ENCODE peak calls at places on chromosomes 12 and 14, in eight cellular contexts. C, I, E, Q, J, O, B and U are unnamed samples.

GRCh38 chr12:132337557-132337956 is 8.2 kb upstream of the GALNT9 start:
- DNase-seq in O (no peak), C (no peak), Q (no peak), E (no peak), I (no peak), B (no peak), J (no peak), U (no peak)

GRCh38 chr14:58072288-58073071 is 79.5 kb downstream of the ARMH4 start:
- DNase-seq in O (peak; percentile 53), C (no peak), Q (peak; percentile 39), B (peak; percentile 72), J (peak; percentile 78), E (peak; percentile 56), I (peak; percentile 77), U (peak; percentile 33)

GRCh38 chr12:56684745-56685369 is 3.2 kb downstream of the PTGES3 start:
- DNase-seq in B (no peak), O (no peak), C (no peak), Q (no peak), J (no peak), I (no peak), E (no peak), U (no peak)

GRCh38 chr12:20885116-20885515 is 74.6 kb downstream of the SLCO1B3 start:
- DNase-seq in C (no peak), Q (no peak), I (no peak), B (no peak), O (no peak), E (no peak), J (no peak), U (no peak)

GRCh38 chr12:32273712-32274111 is 125.6 kb upstream of the FGD4 start:
- DNase-seq in J (no peak), O (no peak), B (no peak), C (no peak), I (peak; percentile 78), Q (no peak), E (no peak), U (no peak)

GRCh38 chr14:51593397-51593796 is 58.3 kb upstream of the FRMD6 start:
- DNase-seq in O (no peak), C (no peak), I (no peak), E (no peak), B (peak; percentile 54), Q (no peak), J (no peak), U (peak; percentile 66)

GRCh38 chr12:85630851-85631250 is 205.4 kb downstream of the RASSF9 start:
- DNase-seq in Q (no peak), I (no peak), B (no peak), O (no peak), J (peak; percentile 27), E (no peak), C (no peak), U (no peak)

GRCh38 chr12:29591140-29592020 is 93.9 kb upstream of the OVCH1 start:
- DNase-seq in Q (no peak), E (no peak), O (peak; percentile 34), I (peak; percentile 62), J (peak; percentile 69), B (peak; percentile 9), C (no peak), U (peak; percentile 39)

GRCh38 chr12:19643635-19644034 is 204.3 kb downstream of the AEBP2 start:
- DNase-seq in E (no peak), I (peak; percentile 87), J (peak; percentile 67), O (no peak), B (peak; percentile 58), Q (no peak), C (peak; percentile 25), U (peak; percentile 26)

GRCh38 chr12:66662729-66663128 is 16.1 kb downstream of the GRIP1 start:
- DNase-seq in J (peak; percentile 62), E (no peak), Q (no peak), O (no peak), C (no peak), B (peak; percentile 30), I (no peak), U (peak; percentile 41)

GRCh38 chr14:50000215-50001145 is 107.6 kb downstream of the ARF6 start:
- DNase-seq in C (peak; percentile 92), O (peak; percentile 60), Q (peak; percentile 68), B (peak; percentile 94), E (no peak), J (peak; percentile 94), I (peak; percentile 23), U (peak; percentile 96)
- TF ChIP-seq CTCF in C (no peak), O (no peak), Q (no peak), B (peak; percentile 22), E (peak; percentile 10), J (peak; percentile 4), I (no peak), U (no peak)

GRCh38 chr12:114407034-114407420 is 1.1 kb upstream of the TBX5 start:
- DNase-seq in J (peak; percentile 30), B (no peak), I (no peak), Q (no peak), E (no peak), C (no peak), O (no peak), U (peak; percentile 56)

GRCh38 chr12:114409796-114410520 is 4.0 kb upstream of the TBX5 start:
- DNase-seq in C (no peak), E (no peak), I (no peak), Q (no peak), O (no peak), J (peak; percentile 36), B (no peak), U (peak; percentile 53)

GRCh38 chr12:114407566-114408411 is 1.8 kb upstream of the TBX5 start:
- DNase-seq in E (no peak), J (peak; percentile 64), I (no peak), O (no peak), B (no peak), Q (no peak), C (no peak), U (peak; percentile 89)

GRCh38 chr12:114408415-114408814 is 2.5 kb upstream of the TBX5 start:
- DNase-seq in O (no peak), J (no peak), I (no peak), Q (no peak), B (no peak), E (no peak), C (no peak), U (peak; percentile 70)

DNA sequence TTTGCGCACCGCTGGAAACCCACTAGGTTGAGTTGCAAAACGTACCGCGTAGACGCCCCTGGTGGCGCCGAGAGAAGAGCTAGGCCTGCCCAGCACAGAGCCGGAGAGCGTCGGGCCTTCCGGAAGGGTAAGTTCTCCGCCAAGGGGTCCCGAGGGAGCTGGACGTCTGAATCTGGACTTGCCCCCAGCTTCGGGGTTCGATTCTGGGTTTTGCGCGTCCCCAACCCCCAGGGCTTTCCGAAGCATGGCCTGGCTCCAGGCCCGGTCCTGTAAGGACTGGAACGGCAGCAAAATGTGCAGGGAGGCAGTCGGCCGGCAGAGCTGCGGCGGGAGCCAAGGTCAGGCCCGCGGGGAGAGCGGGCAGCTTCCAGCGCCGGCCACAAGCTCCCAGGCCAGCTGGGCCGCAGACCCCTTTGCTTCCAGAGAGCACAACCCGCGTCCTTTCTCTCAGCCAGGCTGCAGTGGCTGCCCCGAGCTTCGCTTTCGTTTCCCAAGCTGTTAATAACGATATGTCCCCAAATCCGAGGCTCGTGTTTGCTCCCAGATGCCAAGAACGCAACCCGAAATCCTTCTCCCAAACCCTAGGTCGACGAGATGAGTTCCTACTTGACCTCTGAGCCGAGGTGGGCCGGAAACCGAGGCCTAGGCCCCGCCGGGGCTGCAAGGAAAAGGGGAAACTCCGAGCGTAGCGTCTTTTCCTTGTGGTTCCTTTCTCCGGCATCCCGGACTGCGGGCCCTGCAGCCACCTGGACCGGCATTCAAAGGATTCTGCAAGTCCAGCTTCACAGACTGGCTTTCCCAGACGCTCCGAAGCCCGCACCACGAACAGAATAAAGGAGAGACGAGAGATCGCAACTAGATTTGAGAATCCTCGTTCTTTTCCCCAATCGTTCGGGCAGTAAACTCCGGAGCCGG is 3.2 kb upstream of the TBX5 start:
- DNase-seq in E (no peak), I (peak; percentile 64), B (peak; percentile 57), O (peak; percentile 39), J (peak; percentile 75), C (no peak), Q (no peak), U (no peak)
- H3K4me3 ChIP-seq in E (peak overlapping the region; percentile 83), I (no peak overlapping the region), B (peak overlapping the region; percentile 74), O (peak overlapping the region; percentile 80), J (peak overlapping the region; percentile 65), C (peak overlapping the region; percentile 88), Q (peak overlapping the region; percentile 22), U (peak overlapping the region; percentile 91)

GRCh38 chr12:4117386-4118016 is 156.1 kb upstream of the CCND2 start:
- DNase-seq in B (no peak), C (no peak), Q (no peak), E (no peak), O (no peak), I (no peak), J (no peak), U (no peak)
- TF ChIP-seq CTCF in B (no peak), C (no peak), Q (no peak), E (no peak), O (no peak), I (no peak), J (no peak), U (no peak)

DNA sequence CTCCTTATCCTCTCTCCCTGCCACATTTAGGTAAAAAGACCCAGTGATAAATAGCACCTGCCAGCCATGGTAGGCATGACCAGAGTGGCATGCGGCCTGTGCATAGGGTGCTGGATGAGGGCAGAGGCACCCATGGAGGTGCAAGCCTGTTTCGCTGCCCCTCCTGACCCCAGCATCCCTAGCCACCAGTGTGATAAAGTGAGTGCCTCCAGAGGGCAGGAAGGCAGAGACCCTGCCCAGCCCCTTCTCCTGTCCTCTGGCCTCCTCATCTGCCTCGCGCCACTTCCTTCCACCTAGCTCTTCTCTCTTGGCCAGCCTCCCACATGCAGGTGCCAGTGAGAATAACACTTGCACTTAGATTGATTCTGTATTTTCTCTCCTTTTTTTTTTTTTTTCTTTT is 108.3 kb upstream of the FUT8 start:
- DNase-seq in E (no peak), J (no peak), C (no peak), B (no peak), O (no peak), I (no peak), Q (no peak), U (no peak)
- H3K4me3 ChIP-seq in E (no peak overlapping the region), J (no peak overlapping the region), C (no peak overlapping the region), B (no peak overlapping the region), O (no peak overlapping the region), I (no peak overlapping the region), Q (no peak overlapping the region), U (no peak overlapping the region)

DNA sequence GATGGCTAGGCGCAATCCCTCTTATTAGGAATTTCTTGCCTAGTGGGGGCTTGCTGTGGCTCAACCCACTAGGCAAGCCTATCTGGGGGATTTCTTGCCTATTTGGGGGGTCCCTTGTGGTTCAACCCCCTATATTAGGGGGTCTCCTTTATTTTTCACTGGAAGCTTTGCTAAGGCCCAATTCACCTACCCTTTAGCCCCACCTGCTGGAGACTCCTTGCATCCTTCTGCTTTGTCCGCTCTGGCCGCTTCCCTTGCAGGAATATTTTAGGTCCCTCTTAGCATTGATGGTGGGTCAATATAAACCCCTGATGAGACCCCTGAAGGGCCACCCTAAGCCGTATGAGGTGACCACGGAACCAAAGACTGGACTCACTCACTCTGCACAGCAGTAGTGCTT is 1552.1 kb downstream of the AACS start:
- DNase-seq in B (no peak), Q (no peak), I (peak; percentile 39), C (no peak), E (no peak), O (no peak), J (peak; percentile 10), U (no peak)
- TF ChIP-seq CTCF in B (peak; percentile 21), Q (no peak), I (peak; percentile 60), C (peak; percentile 17), E (no peak), O (peak; percentile 27), J (peak; percentile 35), U (peak; percentile 27)